ENCODE peak calls at places on chromosomes 5 and 9, in nine cellular contexts. L, P, D, W, H, X, C, I and R are unnamed samples.

GRCh38 chr5:171666815-171667214 is 118.8 kb upstream of the SMIM23 start:
- DNase-seq in H (peak), C (no peak), P (no peak), I (no peak), W (no peak), X (no peak), L (no peak), D (no peak), R (no peak)

GRCh38 chr5:159091596-159091995 is 8.1 kb downstream of the EBF1 start:
- DNase-seq in D (no peak), P (no peak), I (no peak), C (no peak), X (no peak), W (no peak), H (no peak), L (no peak), R (no peak)

GRCh38 chr9:34197756-34198711 is 19.2 kb downstream of the UBAP1 start:
- DNase-seq in D (no peak), X (no peak), H (peak), L (no peak), I (no peak), W (no peak), C (no peak), P (no peak), R (no peak)

GRCh38 chr9:120956862-120957261 is 30.3 kb upstream of the TRAF1 start:
- DNase-seq in L (no peak), H (no peak), I (no peak), W (no peak), D (no peak), P (no peak), C (no peak), X (no peak), R (no peak)

GRCh38 chr9:81661339-81661738 is 28.0 kb downstream of the TLE1 start:
- DNase-seq in H (no peak), I (no peak), X (no peak), W (peak), D (no peak), P (no peak), L (no peak), C (no peak), R (no peak)

GRCh38 chr5:55577353-55578060 is 42.7 kb upstream of the PLPP1 start:
- DNase-seq in X (no peak), C (no peak), P (no peak), L (no peak), D (no peak), I (no peak), W (no peak), H (peak), R (no peak)

GRCh38 chr5:138372225-138372624 is 19.7 kb downstream of the KDM3B start:
- DNase-seq in P (no peak), W (no peak), I (no peak), L (no peak), X (no peak), C (no peak), D (no peak), H (no peak), R (no peak)

GRCh38 chr5:81232449-81233079 is 558 bp upstream of the CKMT2 start:
- DNase-seq in W (no peak), D (no peak), X (no peak), P (no peak), C (no peak), L (no peak), H (peak), I (peak), R (no peak)

GRCh38 chr5:153704110-153704509 is 213.6 kb downstream of the GRIA1 start:
- DNase-seq in I (no peak), X (no peak), H (no peak), D (no peak), L (no peak), P (no peak), W (no peak), C (no peak), R (no peak)

GRCh38 chr5:160298189-160298588 is 14.2 kb downstream of the CCNJL start:
- DNase-seq in D (no peak), I (no peak), W (no peak), L (no peak), P (no peak), C (no peak), H (no peak), X (no peak), R (no peak)

GRCh38 chr9:120892748-120893584 is 16.0 kb upstream of the PHF19 start:
- DNase-seq in D (peak), L (peak), X (no peak), I (peak), H (no peak), C (peak), P (peak), W (no peak), R (peak)

GRCh38 chr9:79107911-79108676 is 463.7 kb upstream of the TLE4 start:
- DNase-seq in H (no peak), W (no peak), X (no peak), L (no peak), P (no peak), D (no peak), C (no peak), I (no peak), R (no peak)

GRCh38 chr5:135356522-135357318 is 42.3 kb downstream of the MACROH2A1 start:
- DNase-seq in D (no peak), P (no peak), C (no peak), I (peak), L (no peak), H (no peak), X (no peak), W (no peak), R (no peak)

GRCh38 chr9:32886021-32886420 is 102.7 kb downstream of the TMEM215 start:
- DNase-seq in C (no peak), I (no peak), D (no peak), P (no peak), L (no peak), H (no peak), W (no peak), X (no peak), R (no peak)

GRCh38 chr5:172715931-172716682 is 54.9 kb downstream of the DUSP1 start:
- DNase-seq in I (no peak), D (no peak), L (no peak), P (no peak), C (no peak), H (peak), W (no peak), X (no peak), R (no peak)

GRCh38 chr5:15420201-15420600 is 79.8 kb upstream of the FBXL7 start:
- DNase-seq in D (no peak), P (no peak), H (no peak), X (no peak), C (no peak), I (no peak), W (no peak), L (no peak), R (no peak)

GRCh38 chr5:154370730-154371334 is 75.0 kb upstream of the SAP30L start:
- DNase-seq in I (no peak), D (no peak), H (no peak), L (no peak), W (no peak), C (no peak), X (no peak), P (no peak), R (no peak)

GRCh38 chr9:89502038-89502601 is 4.2 kb upstream of the SEMA4D start:
- DNase-seq in I (no peak), C (peak), L (no peak), X (no peak), D (peak), P (peak), W (no peak), H (no peak), R (no peak)

GRCh38 chr5:108876451-108876850 is 128.8 kb downstream of the FER start:
- DNase-seq in C (no peak), D (no peak), P (no peak), W (no peak), X (no peak), I (no peak), L (no peak), H (no peak), R (no peak)